ENCODE peak calls at places on chromosomes 7 and 10, in seven cellular contexts. P is Panc1, O is HepG2, W is GM23338, H is spleen, A is esophagus muscularis mucosa, Q is SK-N-MC. G is an unnamed sample.

GRCh38 chr10:125344573-125345121 is 184.3 kb upstream of the CTBP2 start:
- DNase-seq in W (no peak), Q (no peak), P (no peak), O (no peak), H (no peak), A (no peak), G (no peak)

GRCh38 chr10:77700086-77700485 is 62.5 kb upstream of the KCNMA1 start:
- DNase-seq in W (no peak), Q (no peak), P (no peak), H (no peak), O (no peak), A (no peak), G (no peak)

GRCh38 chr7:7944619-7945282 is 23.8 kb upstream of the GLCCI1 start:
- DNase-seq in H (peak; percentile 86), O (no peak), Q (no peak), A (no peak), P (no peak), W (no peak), G (no peak)

GRCh38 chr10:85311599-85312337 is 983.4 kb downstream of the CCSER2 start:
- DNase-seq in Q (no peak), O (no peak), H (no peak), P (no peak), W (no peak), A (no peak), G (no peak)

GRCh38 chr10:59585046-59585700 is 124.5 kb downstream of the SLC16A9 start:
- DNase-seq in Q (no peak), O (no peak), P (no peak), H (no peak), A (peak; percentile 45), W (no peak), G (no peak)

GRCh38 chr10:122144199-122144598 is 126.9 kb upstream of the BTBD16 start:
- DNase-seq in W (no peak), O (no peak), H (no peak), Q (no peak), P (no peak), A (no peak), G (no peak)

GRCh38 chr7:7505936-7506335 is 29.7 kb downstream of the COL28A1 start:
- DNase-seq in P (no peak), W (no peak), H (no peak), A (no peak), Q (no peak), O (no peak), G (no peak)

GRCh38 chr10:127990846-127991542 is 84.1 kb downstream of the PTPRE start:
- DNase-seq in H (no peak), W (no peak), A (no peak), P (no peak), O (no peak), Q (no peak), G (no peak)

GRCh38 chr10:92689663-92690210 is at the start of gene HHEX:
- DNase-seq in O (peak; percentile 56), H (peak; percentile 98), A (peak; percentile 84), W (no peak), P (no peak), Q (no peak), G (no peak)

GRCh38 chr10:71713135-71714040 is 6.2 kb downstream of the C10orf105 start:
- DNase-seq in A (peak; percentile 97), Q (no peak), H (peak; percentile 83), P (no peak), O (no peak), W (peak; percentile 17), G (no peak)

GRCh38 chr7:149714910-149715471 is 58.4 kb downstream of the ZNF467 start:
- DNase-seq in P (no peak), O (no peak), A (no peak), W (no peak), Q (no peak), H (peak; percentile 93), G (peak; percentile 89)

GRCh38 chr7:144997516-144997915 is 161.7 kb upstream of the TPK1 start:
- DNase-seq in Q (no peak), P (no peak), O (no peak), A (no peak), W (no peak), H (no peak), G (no peak)

GRCh38 chr10:106380706-106381105 is 783.8 kb downstream of the SORCS1 start:
- DNase-seq in O (no peak), P (no peak), Q (no peak), H (no peak), A (no peak), W (no peak), G (no peak)

GRCh38 chr10:132133005-132133404 is 53.7 kb upstream of the DPYSL4 start:
- DNase-seq in W (no peak), H (peak; percentile 54), O (no peak), P (no peak), A (no peak), Q (no peak), G (no peak)

GRCh38 chr7:26681819-26682418 is 182.5 kb downstream of the SKAP2 start:
- DNase-seq in A (no peak), P (no peak), W (peak; percentile 43), Q (no peak), H (no peak), O (no peak), G (no peak)

DNA sequence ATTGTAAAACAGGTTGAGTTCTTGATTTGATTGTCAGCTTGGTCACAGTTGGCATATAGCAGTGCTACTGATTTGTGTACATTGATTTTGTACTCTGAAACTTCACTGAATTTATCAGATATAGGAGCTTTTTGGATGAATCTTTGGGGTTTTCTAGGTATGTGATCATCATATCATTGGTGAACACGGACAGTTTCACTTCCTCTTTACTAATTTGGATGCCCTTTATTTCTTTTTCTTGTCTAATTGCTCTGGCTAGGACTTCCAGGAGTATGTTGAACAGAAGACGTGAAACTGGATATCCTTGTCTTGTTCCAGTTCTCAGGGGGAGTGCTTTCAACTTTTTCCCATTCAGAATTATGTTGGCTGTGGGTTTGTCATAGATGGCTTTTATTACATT is 86.9 kb downstream of the EXOC4 start:
- DNase-seq in O (no peak), P (no peak), Q (no peak), W (no peak), A (no peak), H (no peak), G (no peak)
- H3K36me3 ChIP-seq in O (no peaks in the 10 kb centered on the region), P (no peaks in the 10 kb centered on the region), Q (peaks cover 24% of the 10 kb centered on the region), W (peaks cover 5% of the 10 kb centered on the region), A (no peaks in the 10 kb centered on the region), H (no peaks in the 10 kb centered on the region), G (peaks cover 21% of the 10 kb centered on the region)

DNA sequence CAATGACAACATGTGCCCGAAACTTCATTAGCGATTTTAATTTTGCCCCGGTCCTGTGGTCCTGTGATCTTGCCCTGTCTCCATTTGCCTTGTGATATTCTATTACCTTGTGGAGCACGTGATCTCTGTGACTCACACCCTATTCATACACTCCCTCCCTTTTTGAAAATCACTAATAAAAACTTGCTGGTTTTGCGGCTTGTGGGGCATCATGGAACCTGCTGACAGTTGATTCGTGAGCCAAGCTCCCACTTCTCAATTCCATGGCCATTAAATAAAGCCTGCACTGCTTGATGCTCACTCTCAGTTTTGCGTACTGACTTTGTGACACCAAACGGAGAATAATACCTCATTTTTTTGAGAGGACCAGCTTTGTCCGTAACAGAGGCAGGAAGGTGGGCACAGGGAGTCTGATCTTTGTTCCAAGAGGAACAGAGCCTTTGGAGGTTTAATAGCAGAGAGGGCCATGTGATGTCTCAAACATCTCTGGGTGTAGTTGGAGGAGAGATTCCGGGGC is 3.8 kb upstream of the ADAMTS14 start:
- DNase-seq in H (peak; percentile 6), A (no peak), W (no peak), O (no peak), P (no peak), Q (no peak), G (no peak)
- H3K27ac ChIP-seq in H (no peak overlapping the region), A (no peak overlapping the region), W (no peak overlapping the region), O (no peak overlapping the region), P (no peak overlapping the region), Q (no peak overlapping the region), G (no peak overlapping the region)

GRCh38 chr10:62037890-62038608 is 136.6 kb downstream of the ARID5B start:
- DNase-seq in Q (no peak), W (no peak), O (peak; percentile 91), P (no peak), A (no peak), H (no peak), G (no peak)

GRCh38 chr10:62040896-62041295 is 139.4 kb downstream of the ARID5B start:
- DNase-seq in H (no peak), W (no peak), A (no peak), O (no peak), P (no peak), Q (no peak), G (no peak)

GRCh38 chr10:62036186-62037081 is 134.9 kb downstream of the ARID5B start:
- DNase-seq in P (no peak), A (no peak), O (no peak), Q (no peak), W (peak; percentile 35), H (no peak), G (no peak)

GRCh38 chr10:62038609-62039190 is 137.2 kb downstream of the ARID5B start:
- DNase-seq in W (peak; percentile 81), H (peak; percentile 86), O (peak; percentile 78), P (peak; percentile 69), Q (no peak), A (no peak), G (no peak)

DNA sequence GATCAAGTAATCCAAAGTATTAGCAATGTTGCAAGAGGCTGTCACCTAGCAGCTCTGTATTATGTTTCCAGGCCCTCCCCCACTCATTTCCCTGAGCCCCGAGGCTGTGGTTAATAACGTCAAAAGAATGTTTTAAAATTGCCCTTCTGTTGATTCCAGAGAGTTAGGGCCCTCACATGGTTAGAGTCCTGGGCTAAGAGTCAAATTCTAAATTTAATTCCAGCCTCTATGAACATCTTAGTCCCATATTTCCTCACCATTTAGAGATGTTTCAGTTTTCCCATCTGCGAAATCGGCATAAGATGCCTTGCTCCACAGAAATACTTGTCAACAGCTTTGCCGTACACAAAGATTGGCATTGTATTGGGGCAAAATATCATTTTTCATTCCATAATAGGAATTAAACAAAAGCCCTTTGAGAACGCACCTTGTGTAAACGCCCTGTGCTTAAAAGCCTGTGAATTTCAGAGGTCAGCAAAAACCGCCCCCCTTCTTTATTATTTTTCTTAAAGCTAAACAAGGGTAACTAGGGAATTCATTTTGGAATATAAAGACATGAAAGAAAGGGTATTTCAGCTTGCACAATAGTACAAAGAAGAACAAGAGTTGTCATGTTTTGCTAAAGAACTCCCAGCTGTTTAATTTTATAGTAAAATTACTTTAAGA is 135.8 kb downstream of the ARID5B start:
- DNase-seq in W (no peak), O (peak; percentile 79), H (no peak), Q (no peak), A (no peak), P (no peak), G (no peak)
- TF ChIP-seq POLR2AphosphoS5 in W (peak; percentile 29), O (no peak), H (no peak), Q (no peak), A (peak; percentile 25), P (no peak), G (peak; percentile 72)

DNA sequence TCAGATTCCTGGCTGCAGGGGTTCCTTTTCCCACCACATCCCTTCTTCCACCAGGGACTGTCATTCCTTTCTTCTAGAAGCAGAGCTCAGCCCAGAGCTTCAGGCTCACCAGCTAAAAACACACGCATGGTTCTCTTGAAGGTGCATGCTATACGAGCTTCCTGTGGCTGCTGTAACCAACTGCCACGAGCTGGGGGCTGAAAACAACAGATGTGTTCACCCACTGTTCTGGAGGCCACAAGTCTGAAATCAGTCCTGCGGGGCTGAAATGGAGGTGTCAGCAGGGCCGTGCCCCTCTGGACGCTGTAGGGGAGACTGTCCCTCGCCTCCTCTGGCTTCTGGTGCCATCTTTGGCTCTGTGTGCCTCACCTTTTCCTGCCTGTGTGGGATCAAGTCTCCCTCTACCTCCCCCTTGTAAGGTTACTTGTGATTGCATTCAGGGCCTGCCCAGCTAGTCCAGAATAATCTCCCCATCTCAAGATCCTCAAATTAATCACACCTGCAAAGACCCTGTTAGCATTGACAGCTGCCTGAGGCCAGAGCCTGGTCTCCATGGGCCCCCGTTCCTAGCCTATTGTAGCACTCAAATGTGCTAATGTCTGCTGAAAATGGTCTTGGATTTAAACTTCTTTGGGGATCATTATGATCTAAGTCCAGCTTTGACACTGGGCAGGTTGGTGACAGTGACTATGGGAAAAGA is 13.7 kb downstream of the RAB19 start:
- DNase-seq in A (no peak), O (no peak), H (no peak), Q (no peak), W (no peak), P (no peak), G (no peak)
- H3K36me3 ChIP-seq in A (no peaks in the 10 kb centered on the region), O (no peaks in the 10 kb centered on the region), H (no peaks in the 10 kb centered on the region), Q (no peaks in the 10 kb centered on the region), W (no peaks in the 10 kb centered on the region), P (no peaks in the 10 kb centered on the region), G (no peaks in the 10 kb centered on the region)